ENCODE peak calls at places on chromosomes 5 and 9, in eight cellular contexts. W is PC-9; N is psoas muscle; O is colonic mucosa; D is kidney; U is PC-3; B is OCI-LY7; Z is CD8-positive, alpha-beta T cell. Q is an unnamed sample. For H3K9me3, the result is how much of the 10 kb centered on the place peaks cover.

GRCh38 chr5:68522863-68523262 is 307.3 kb downstream of the PIK3R1 start:
- DNase-seq in U (no peak), N (no peak), W (no peak), D (peak), B (no peak), Z (no peak), O (no peak), Q (no peak)

GRCh38 chr5:67268233-67269011 is 71.8 kb upstream of the CD180 start:
- DNase-seq in D (peak), Z (no peak), U (peak), O (peak), B (no peak), N (peak), W (no peak), Q (peak)

GRCh38 chr9:4859035-4859434 is 66.3 kb downstream of the RCL1 start:
- DNase-seq in D (no peak), W (no peak), U (no peak), Z (no peak), O (no peak), N (no peak), B (no peak), Q (no peak)

GRCh38 chr9:71704806-71705205 is 63.5 kb downstream of the CEMIP2 start:
- DNase-seq in D (no peak), N (no peak), Z (no peak), B (no peak), U (no peak), O (no peak), W (no peak), Q (peak)

GRCh38 chr5:6814816-6815215 is 101.6 kb downstream of the TENT4A start:
- DNase-seq in N (no peak), U (no peak), O (no peak), D (peak), W (no peak), Z (no peak), B (no peak), Q (no peak)

GRCh38 chr5:60883229-60883628 is 39.2 kb upstream of the ELOVL7 start:
- DNase-seq in D (no peak), O (no peak), U (peak), Z (no peak), N (no peak), B (peak), W (no peak), Q (no peak)

GRCh38 chr9:122444366-122444765 is 33.4 kb downstream of the OR1J1 start:
- DNase-seq in Z (no peak), W (no peak), N (peak), D (no peak), O (no peak), B (no peak), U (no peak), Q (peak)

GRCh38 chr5:144026286-144026685 is 144.2 kb downstream of the YIPF5 start:
- DNase-seq in B (no peak), Z (no peak), O (no peak), D (no peak), W (no peak), U (no peak), N (no peak), Q (no peak)

GRCh38 chr5:139915834-139916233 is 120.2 kb downstream of the PSD2 start:
- DNase-seq in U (no peak), N (no peak), D (no peak), Z (no peak), B (no peak), W (no peak), O (no peak), Q (no peak)

GRCh38 chr9:92988215-92988731 is 41.0 kb downstream of the FGD3 start:
- DNase-seq in D (no peak), O (no peak), W (peak), Z (no peak), N (no peak), B (no peak), U (peak), Q (no peak)

GRCh38 chr5:179345429-179346321 is at the start of gene ADAMTS2:
- DNase-seq in W (no peak), N (peak), U (no peak), O (peak), Z (no peak), B (no peak), D (peak), Q (peak)

GRCh38 chr5:1800470-1801060 is 642 bp upstream of the NDUFS6 start:
- DNase-seq in W (no peak), Z (peak), N (no peak), O (peak), U (peak), D (no peak), B (no peak), Q (no peak)

GRCh38 chr9:133048595-133048994 is 13.2 kb upstream of the CEL start:
- DNase-seq in U (peak), O (no peak), D (no peak), W (no peak), N (no peak), B (peak), Z (no peak), Q (no peak)

GRCh38 chr9:96674914-96675538 is 19.9 kb upstream of the PRXL2C start:
- DNase-seq in O (no peak), W (peak), U (peak), B (no peak), D (no peak), N (no peak), Z (no peak), Q (no peak)

GRCh38 chr5:17316973-17317459 is 99.6 kb downstream of the BASP1 start:
- DNase-seq in W (peak), O (no peak), D (no peak), U (peak), Z (no peak), N (no peak), B (peak), Q (no peak)

GRCh38 chr9:120480707-120481106 is 99.3 kb downstream of the CDK5RAP2 start:
- DNase-seq in O (no peak), Z (no peak), B (no peak), N (no peak), D (no peak), W (no peak), U (no peak), Q (no peak)

GRCh38 chr5:126446498-126447224 is 23.5 kb downstream of the GRAMD2B start:
- DNase-seq in D (no peak), Z (no peak), N (no peak), W (peak), O (peak), U (peak), B (no peak), Q (peak)

GRCh38 chr9:114178756-114179450 is 23.6 kb downstream of the COL27A1 start:
- DNase-seq in W (no peak), D (peak), B (no peak), U (no peak), O (no peak), Z (no peak), N (peak), Q (no peak)

GRCh38 chr5:164097747-164098146 is 592.3 kb downstream of the MAT2B start:
- DNase-seq in D (no peak), B (no peak), U (peak), N (no peak), O (no peak), Z (no peak), W (no peak), Q (no peak)

GRCh38 chr5:320524-321232 is 836 bp upstream of the AHRR start:
- DNase-seq in B (no peak), N (no peak), W (no peak), O (no peak), D (no peak), U (no peak), Z (no peak), Q (no peak)

GRCh38 chr5:76081811-76082783 is 1.1 kb upstream of the SV2C start:
- DNase-seq in B (no peak), N (no peak), O (no peak), W (no peak), D (peak), U (no peak), Z (no peak), Q (no peak)

GRCh38 chr9:14221558-14221957 is 92.4 kb downstream of the NFIB start:
- DNase-seq in U (peak), O (no peak), Z (no peak), B (no peak), W (peak), N (no peak), D (no peak), Q (no peak)

GRCh38 chr5:66151030-66151429 is 6.9 kb downstream of the SREK1 start:
- DNase-seq in Z (no peak), B (no peak), W (no peak), U (no peak), D (no peak), N (no peak), O (no peak), Q (no peak)

GRCh38 chr9:30197954-30198353 is 2186.5 kb upstream of the ACO1 start:
- DNase-seq in W (peak), N (no peak), Z (no peak), B (peak), O (no peak), D (no peak), U (peak), Q (no peak)

GRCh38 chr5:54093081-54093492 is 217.3 kb downstream of the ARL15 start:
- DNase-seq in U (peak), D (no peak), O (no peak), W (no peak), B (no peak), Z (no peak), N (no peak), Q (no peak)

GRCh38 chr9:86534572-86535258 is 180.5 kb upstream of the TUT7 start:
- DNase-seq in O (no peak), N (no peak), Z (no peak), D (no peak), B (no peak), U (no peak), W (no peak), Q (no peak)

GRCh38 chr9:37591775-37592107 is 656 bp downstream of the TOMM5 start:
- DNase-seq in U (no peak), D (no peak), Z (no peak), B (no peak), W (no peak), N (no peak), O (no peak), Q (no peak)

GRCh38 chr5:139752506-139753350 is 42.9 kb upstream of the PSD2 start:
- DNase-seq in D (no peak), O (no peak), Z (no peak), N (no peak), U (peak), W (no peak), B (no peak), Q (no peak)

GRCh38 chr9:129252937-129253819 is 75.1 kb upstream of the IER5L start:
- DNase-seq in Z (no peak), B (no peak), N (peak), O (no peak), U (no peak), W (no peak), D (peak), Q (no peak)

GRCh38 chr9:105608685-105609598 is 51.0 kb downstream of the FKTN start:
- DNase-seq in W (peak), B (peak), O (no peak), N (no peak), D (no peak), U (peak), Z (no peak), Q (no peak)

GRCh38 chr5:108280960-108281569 is 100.8 kb downstream of the FBXL17 start:
- DNase-seq in O (no peak), B (no peak), Z (no peak), W (no peak), N (no peak), D (no peak), U (no peak), Q (no peak)

GRCh38 chr5:166165600-166165999 is 2125.8 kb upstream of the WWC1 start:
- DNase-seq in D (no peak), W (no peak), Z (no peak), U (no peak), O (no peak), N (no peak), B (no peak), Q (peak)

GRCh38 chr9:122056484-122056883 is 36.6 kb downstream of the TTLL11 start:
- DNase-seq in O (no peak), U (peak), B (no peak), Z (no peak), N (no peak), W (no peak), D (no peak), Q (no peak)

GRCh38 chr9:106868096-106868495 is 5.1 kb downstream of the ZNF462 start:
- DNase-seq in W (no peak), N (no peak), O (no peak), D (no peak), Z (no peak), B (no peak), U (no peak), Q (no peak)

GRCh38 chr9:106866243-106866642 is 3.3 kb downstream of the ZNF462 start:
- DNase-seq in U (no peak), O (no peak), N (no peak), Z (no peak), B (no peak), W (no peak), D (no peak), Q (no peak)

GRCh38 chr9:106868565-106868964 is 5.6 kb downstream of the ZNF462 start:
- DNase-seq in U (no peak), B (no peak), W (no peak), N (peak), D (no peak), Z (no peak), O (no peak), Q (no peak)

GRCh38 chr9:106869458-106869857 is 6.5 kb downstream of the ZNF462 start:
- DNase-seq in U (peak), Z (no peak), N (no peak), D (no peak), B (no peak), W (no peak), O (no peak), Q (peak)

DNA sequence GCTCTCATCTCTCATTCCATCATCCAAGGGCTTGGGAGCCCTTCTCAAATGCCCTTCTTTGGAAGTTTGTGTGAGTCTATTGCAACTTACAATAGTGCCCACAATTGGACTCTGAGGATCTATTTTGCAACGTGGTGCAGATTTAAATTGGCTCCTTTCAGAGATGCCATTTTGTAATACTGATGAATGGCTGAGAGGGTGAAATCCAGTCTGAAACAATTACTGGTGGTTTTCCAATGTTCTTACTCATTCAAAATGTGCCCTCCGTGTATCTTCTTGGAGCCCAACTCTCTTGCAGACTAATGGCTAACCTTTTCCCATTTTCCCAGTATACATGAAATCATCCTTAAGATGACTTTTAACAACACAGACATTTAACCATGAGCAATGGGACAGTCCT is 6.1 kb downstream of the ZNF462 start:
- DNase-seq in W (no peak), Z (no peak), N (no peak), O (no peak), U (no peak), D (no peak), B (no peak), Q (no peak)
- H3K4me3 ChIP-seq in W (no peak), Z (no peak), N (peak), O (no peak), U (no peak), D (no peak), B (no peak), Q (no peak)

GRCh38 chr5:171314728-171315385 is 5.8 kb downstream of the TLX3 start:
- DNase-seq in Z (no peak), B (no peak), U (no peak), O (no peak), D (no peak), N (peak), W (no peak), Q (peak)

GRCh38 chr5:171315386-171315891 is 6.4 kb downstream of the TLX3 start:
- DNase-seq in Z (no peak), O (no peak), B (no peak), U (no peak), W (no peak), D (no peak), N (no peak), Q (no peak)

GRCh38 chr5:171316258-171317121 is 7.4 kb downstream of the TLX3 start:
- DNase-seq in O (no peak), N (no peak), W (no peak), D (no peak), U (no peak), Z (no peak), B (no peak), Q (no peak)

GRCh38 chr5:171317225-171317624 is 8.2 kb downstream of the TLX3 start:
- DNase-seq in O (no peak), W (no peak), Z (no peak), D (no peak), N (no peak), B (no peak), U (no peak), Q (no peak)

GRCh38 chr5:171315925-171316257 is 6.8 kb downstream of the TLX3 start:
- DNase-seq in D (no peak), O (no peak), U (no peak), N (no peak), B (no peak), W (no peak), Z (no peak), Q (no peak)
- H3K9me3 ChIP-seq in D (under half), O (under half), U (under half), N (under half), B (under half), W (under half), Z (under half), Q (under half)

DNA sequence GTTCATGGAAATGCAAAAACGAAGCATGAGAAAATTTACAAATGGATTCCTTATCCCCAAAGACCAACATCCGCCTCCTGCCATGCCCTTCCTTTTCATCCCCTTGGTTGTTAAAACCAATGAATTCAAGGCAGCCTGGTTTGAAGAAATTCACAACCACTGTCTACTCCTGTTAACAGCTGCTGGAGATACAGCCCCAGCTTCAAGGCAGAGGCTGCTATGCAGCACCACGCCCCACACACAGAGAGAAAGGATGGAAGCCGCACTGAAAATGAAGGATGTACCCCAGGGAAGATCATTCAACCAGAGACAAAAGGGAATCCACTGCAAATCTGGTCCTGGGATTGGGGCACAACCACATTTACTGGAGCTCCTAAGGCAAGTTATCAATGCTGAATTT is 58.7 kb downstream of the DPYSL3 start:
- DNase-seq in Z (no peak), W (no peak), D (no peak), N (no peak), B (no peak), U (no peak), O (no peak), Q (no peak)
- H3K4me3 ChIP-seq in Z (no peak), W (no peak), D (no peak), N (no peak), B (no peak), U (no peak), O (no peak), Q (no peak)

GRCh38 chr9:135769489-135770202 is 67.7 kb downstream of the KCNT1 start:
- DNase-seq in W (no peak), D (no peak), U (no peak), B (no peak), Z (no peak), O (no peak), N (no peak), Q (no peak)

GRCh38 chr9:135772056-135773042 is 70.4 kb downstream of the KCNT1 start:
- DNase-seq in D (no peak), B (no peak), U (no peak), W (no peak), Z (no peak), O (no peak), N (no peak), Q (no peak)

GRCh38 chr9:135770203-135770535 is 68.2 kb downstream of the KCNT1 start:
- DNase-seq in O (no peak), Z (no peak), U (no peak), W (no peak), D (no peak), B (no peak), N (no peak), Q (no peak)

GRCh38 chr9:135771401-135772051 is 69.5 kb downstream of the KCNT1 start:
- DNase-seq in W (no peak), U (no peak), Z (no peak), B (no peak), N (no peak), D (no peak), O (no peak), Q (no peak)

DNA sequence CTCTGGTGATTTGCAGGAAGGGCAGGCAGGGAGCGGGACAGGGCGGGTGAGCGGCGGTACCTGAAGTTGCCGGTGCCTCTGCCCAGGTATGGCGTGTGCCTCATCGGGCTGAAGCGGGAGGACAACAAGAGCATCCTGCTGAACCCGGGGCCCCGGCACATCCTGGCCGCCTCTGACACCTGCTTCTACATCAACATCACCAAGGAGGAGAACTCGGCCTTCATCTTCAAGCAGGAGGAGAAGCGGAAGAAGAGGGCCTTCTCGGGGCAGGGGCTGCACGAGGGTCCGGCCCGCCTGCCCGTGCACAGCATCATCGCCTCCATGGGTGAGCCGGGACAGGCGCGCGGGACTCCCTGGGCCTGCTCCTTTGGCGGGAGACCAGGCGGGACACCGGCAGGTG is 68.8 kb downstream of the KCNT1 start:
- DNase-seq in N (no peak), D (no peak), O (no peak), W (no peak), U (no peak), B (no peak), Z (no peak), Q (no peak)
- H3K9me3 ChIP-seq in N (under half), D (under half), O (under half), W (under half), U (under half), B (under half), Z (under half), Q (under half)

GRCh38 chr5:171664489-171664888 is 121.1 kb upstream of the SMIM23 start:
- DNase-seq in Z (no peak), U (no peak), B (no peak), N (no peak), D (no peak), O (no peak), W (no peak), Q (no peak)

GRCh38 chr5:171667341-171668096 is 118.1 kb upstream of the SMIM23 start:
- DNase-seq in D (no peak), O (no peak), N (peak), U (no peak), Z (no peak), W (no peak), B (no peak), Q (no peak)

GRCh38 chr5:171672556-171672955 is 113.1 kb upstream of the SMIM23 start:
- DNase-seq in D (no peak), O (no peak), B (no peak), W (no peak), Z (no peak), N (no peak), U (no peak), Q (no peak)

GRCh38 chr5:171666815-171667214 is 118.8 kb upstream of the SMIM23 start:
- DNase-seq in W (no peak), Z (no peak), D (no peak), N (no peak), O (no peak), B (no peak), U (no peak), Q (no peak)

GRCh38 chr5:171668097-171668412 is 117.6 kb upstream of the SMIM23 start:
- DNase-seq in W (no peak), N (no peak), U (no peak), Z (no peak), O (no peak), D (no peak), B (no peak), Q (no peak)
- H3K4me3 ChIP-seq in W (no peak), N (no peak), U (no peak), Z (no peak), O (no peak), D (no peak), B (no peak), Q (no peak)

GRCh38 chr5:150945501-150945900 is 40.7 kb upstream of the ZNF300 start:
- DNase-seq in Z (no peak), N (no peak), B (no peak), O (no peak), U (no peak), W (no peak), D (no peak), Q (no peak)

GRCh38 chr5:150945947-150946346 is 41.2 kb upstream of the ZNF300 start:
- DNase-seq in Z (no peak), D (no peak), O (no peak), B (no peak), N (no peak), W (no peak), U (no peak), Q (peak)

GRCh38 chr5:150946351-150946905 is 41.6 kb upstream of the ZNF300 start:
- DNase-seq in N (peak), B (no peak), O (peak), D (peak), Z (no peak), W (peak), U (no peak), Q (peak)

DNA sequence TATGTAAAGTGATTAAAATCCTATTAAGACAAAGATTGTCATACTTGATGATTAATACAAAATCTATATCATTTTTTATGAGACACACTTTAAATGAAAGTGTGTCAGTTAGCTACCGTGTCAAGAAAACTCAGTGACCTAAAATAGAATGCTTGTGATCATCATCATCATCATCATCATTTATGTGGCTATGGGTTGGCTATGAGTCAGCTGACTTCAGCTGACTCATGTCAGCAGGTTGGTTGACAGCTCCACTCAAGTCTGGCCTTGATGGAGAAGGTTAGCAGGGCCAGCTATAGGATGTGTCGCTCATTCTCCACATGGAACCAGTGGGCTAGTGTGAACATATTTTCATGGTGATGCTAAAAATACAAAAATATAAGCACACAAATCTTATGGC is 43.8 kb upstream of the ZNF300 start:
- DNase-seq in W (no peak), B (no peak), U (no peak), D (no peak), O (no peak), N (no peak), Z (no peak), Q (no peak)
- H3K9me3 ChIP-seq in W (half or more), B (under half), U (half or more), D (under half), O (under half), N (half or more), Z (under half), Q (under half)